ENCODE peak calls at places on chromosome 17, in five cellular contexts. One of them, this sample, is unnamed.
A peak's percentile ranks its signal among the peaks of the same experiment; 100 is the strongest.

GRCh38 chr17:45431531-45432404 is 902 bp downstream of the ARHGAP27 start:
- DNase-seq in H1: peak; percentile 95
- DNase-seq in mesenchymal stem cell: peak; percentile 64
- DNase-seq in trophoblast cell: peak; percentile 93
- DNase-seq in neuronal stem cell: no peak
- DNase-seq in this sample: peak; percentile 99

GRCh38 chr17:67479119-67479517 is 102.0 kb downstream of the PITPNC1 start:
- DNase-seq in mesenchymal stem cell: no peak
- DNase-seq in trophoblast cell: no peak
- DNase-seq in H1: no peak
- DNase-seq in neuronal stem cell: no peak
- DNase-seq in this sample: peak; percentile 23

GRCh38 chr17:17364338-17364667 is 61.1 kb downstream of the NT5M start:
- DNase-seq in trophoblast cell: no peak
- DNase-seq in H1: no peak
- DNase-seq in mesenchymal stem cell: no peak
- DNase-seq in neuronal stem cell: no peak
- DNase-seq in this sample: peak; percentile 19

GRCh38 chr17:78991906-78992532 is 12.3 kb upstream of the LGALS3BP start:
- DNase-seq in mesenchymal stem cell: no peak
- DNase-seq in trophoblast cell: no peak
- DNase-seq in neuronal stem cell: no peak
- DNase-seq in H1: no peak
- DNase-seq in this sample: no peak

GRCh38 chr17:8108972-8109668 is 9.2 kb downstream of the ALOXE3 start:
- DNase-seq in neuronal stem cell: no peak
- DNase-seq in mesenchymal stem cell: no peak
- DNase-seq in H1: peak; percentile 54
- DNase-seq in trophoblast cell: no peak
- DNase-seq in this sample: no peak

GRCh38 chr17:9386401-9386800 is 189.2 kb downstream of the STX8 start:
- DNase-seq in mesenchymal stem cell: no peak
- DNase-seq in trophoblast cell: no peak
- DNase-seq in H1: no peak
- DNase-seq in neuronal stem cell: no peak
- DNase-seq in this sample: no peak

GRCh38 chr17:19785854-19786253 is 37.8 kb upstream of the ALDH3A1 start:
- DNase-seq in trophoblast cell: no peak
- DNase-seq in neuronal stem cell: no peak
- DNase-seq in mesenchymal stem cell: no peak
- DNase-seq in H1: no peak
- DNase-seq in this sample: peak; percentile 62

GRCh38 chr17:31008374-31009035 is 37.7 kb downstream of the RNF135 start:
- DNase-seq in trophoblast cell: peak; percentile 47
- DNase-seq in neuronal stem cell: peak; percentile 46
- DNase-seq in H1: peak; percentile 87
- DNase-seq in mesenchymal stem cell: peak; percentile 75
- DNase-seq in this sample: peak; percentile 84

GRCh38 chr17:19645608-19646250 is 2.8 kb upstream of the ALDH3A2 start:
- DNase-seq in mesenchymal stem cell: peak; percentile 22
- DNase-seq in trophoblast cell: no peak
- DNase-seq in neuronal stem cell: peak; percentile 23
- DNase-seq in H1: peak; percentile 87
- DNase-seq in this sample: peak; percentile 87

GRCh38 chr17:41982026-41982989 is 15.7 kb downstream of the CNP start:
- DNase-seq in mesenchymal stem cell: no peak
- DNase-seq in trophoblast cell: no peak
- DNase-seq in H1: no peak
- DNase-seq in neuronal stem cell: no peak
- DNase-seq in this sample: no peak

GRCh38 chr17:44217738-44218343 is 1.6 kb downstream of the UBTF start:
- DNase-seq in mesenchymal stem cell: peak; percentile 8
- DNase-seq in trophoblast cell: no peak
- DNase-seq in neuronal stem cell: no peak
- DNase-seq in H1: no peak
- DNase-seq in this sample: no peak

GRCh38 chr17:35740997-35741931 is 9.8 kb downstream of the RASL10B start:
- DNase-seq in mesenchymal stem cell: no peak
- DNase-seq in trophoblast cell: no peak
- DNase-seq in neuronal stem cell: no peak
- DNase-seq in H1: peak; percentile 79
- DNase-seq in this sample: peak; percentile 82

GRCh38 chr17:29225388-29225787 is 21.3 kb upstream of the CRYBA1 start:
- DNase-seq in neuronal stem cell: no peak
- DNase-seq in trophoblast cell: no peak
- DNase-seq in mesenchymal stem cell: no peak
- DNase-seq in H1: no peak
- DNase-seq in this sample: no peak

GRCh38 chr17:80133626-80133970 is 13.3 kb downstream of the EIF4A3 start:
- DNase-seq in neuronal stem cell: no peak
- DNase-seq in H1: no peak
- DNase-seq in trophoblast cell: no peak
- DNase-seq in mesenchymal stem cell: no peak
- DNase-seq in this sample: peak; percentile 29

GRCh38 chr17:79721993-79722671 is 8.6 kb upstream of the ENPP7 start:
- DNase-seq in mesenchymal stem cell: no peak
- DNase-seq in neuronal stem cell: no peak
- DNase-seq in trophoblast cell: no peak
- DNase-seq in H1: no peak
- DNase-seq in this sample: peak; percentile 71

GRCh38 chr17:19270347-19270950 is 33.3 kb downstream of the EPN2 start:
- DNase-seq in mesenchymal stem cell: no peak
- DNase-seq in H1: no peak
- DNase-seq in trophoblast cell: no peak
- DNase-seq in neuronal stem cell: no peak
- DNase-seq in this sample: no peak

GRCh38 chr17:63433746-63434591 is 12.1 kb downstream of the CYB561 start:
- DNase-seq in trophoblast cell: no peak
- DNase-seq in H1: no peak
- DNase-seq in mesenchymal stem cell: peak; percentile 89
- DNase-seq in neuronal stem cell: no peak
- DNase-seq in this sample: no peak

GRCh38 chr17:30344283-30345088 is 10.6 kb upstream of the TMIGD1 start:
- DNase-seq in H1: no peak
- DNase-seq in mesenchymal stem cell: peak; percentile 29
- DNase-seq in neuronal stem cell: no peak
- DNase-seq in trophoblast cell: no peak
- DNase-seq in this sample: no peak

GRCh38 chr17:74888440-74888839 is 5.0 kb downstream of the FADS6 start:
- DNase-seq in trophoblast cell: no peak
- DNase-seq in H1: no peak
- DNase-seq in mesenchymal stem cell: no peak
- DNase-seq in neuronal stem cell: no peak
- DNase-seq in this sample: no peak

GRCh38 chr17:74893936-74894671 is 671 bp upstream of the FADS6 start:
- DNase-seq in trophoblast cell: no peak
- DNase-seq in neuronal stem cell: no peak
- DNase-seq in H1: no peak
- DNase-seq in mesenchymal stem cell: no peak
- DNase-seq in this sample: no peak

GRCh38 chr17:74892013-74892841 is 1.2 kb downstream of the FADS6 start:
- DNase-seq in trophoblast cell: peak; percentile 59
- DNase-seq in H1: no peak
- DNase-seq in mesenchymal stem cell: no peak
- DNase-seq in neuronal stem cell: no peak
- DNase-seq in this sample: no peak

GRCh38 chr17:74892974-74893911 is at the start of gene FADS6:
- DNase-seq in mesenchymal stem cell: no peak
- DNase-seq in neuronal stem cell: no peak
- DNase-seq in H1: no peak
- DNase-seq in trophoblast cell: no peak
- DNase-seq in this sample: no peak

DNA sequence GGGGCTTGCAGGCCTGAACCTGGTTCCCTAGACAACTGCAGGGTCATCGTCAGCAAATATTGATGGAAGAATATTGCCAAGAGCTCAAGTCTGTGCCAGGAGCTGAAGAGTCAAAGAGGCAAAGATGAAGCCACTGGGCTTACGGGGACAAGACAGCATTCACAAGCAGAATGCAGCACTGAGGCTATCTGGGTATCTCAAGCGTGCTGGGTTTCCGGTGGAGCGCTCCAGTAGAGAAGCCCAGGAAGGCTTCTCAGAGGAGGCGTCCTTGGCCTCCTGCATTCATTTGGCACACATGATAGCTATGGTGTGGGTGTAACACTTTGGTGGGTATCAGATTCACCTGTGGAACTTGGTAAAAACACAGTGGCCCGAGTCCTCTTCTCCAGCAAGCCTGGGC is 2.9 kb downstream of the FADS6 start:
- DNase-seq in mesenchymal stem cell: no peak
- DNase-seq in neuronal stem cell: no peak
- DNase-seq in H1: no peak
- DNase-seq in trophoblast cell: no peak
- DNase-seq in this sample: no peak
- H2BK12ac ChIP-seq in mesenchymal stem cell: no peak overlapping the region
- H2BK12ac ChIP-seq in neuronal stem cell: no peak overlapping the region
- H2BK12ac ChIP-seq in H1: no peak overlapping the region
- H2BK12ac ChIP-seq in trophoblast cell: no peak overlapping the region
- H2BK12ac ChIP-seq in this sample: no peak overlapping the region

DNA sequence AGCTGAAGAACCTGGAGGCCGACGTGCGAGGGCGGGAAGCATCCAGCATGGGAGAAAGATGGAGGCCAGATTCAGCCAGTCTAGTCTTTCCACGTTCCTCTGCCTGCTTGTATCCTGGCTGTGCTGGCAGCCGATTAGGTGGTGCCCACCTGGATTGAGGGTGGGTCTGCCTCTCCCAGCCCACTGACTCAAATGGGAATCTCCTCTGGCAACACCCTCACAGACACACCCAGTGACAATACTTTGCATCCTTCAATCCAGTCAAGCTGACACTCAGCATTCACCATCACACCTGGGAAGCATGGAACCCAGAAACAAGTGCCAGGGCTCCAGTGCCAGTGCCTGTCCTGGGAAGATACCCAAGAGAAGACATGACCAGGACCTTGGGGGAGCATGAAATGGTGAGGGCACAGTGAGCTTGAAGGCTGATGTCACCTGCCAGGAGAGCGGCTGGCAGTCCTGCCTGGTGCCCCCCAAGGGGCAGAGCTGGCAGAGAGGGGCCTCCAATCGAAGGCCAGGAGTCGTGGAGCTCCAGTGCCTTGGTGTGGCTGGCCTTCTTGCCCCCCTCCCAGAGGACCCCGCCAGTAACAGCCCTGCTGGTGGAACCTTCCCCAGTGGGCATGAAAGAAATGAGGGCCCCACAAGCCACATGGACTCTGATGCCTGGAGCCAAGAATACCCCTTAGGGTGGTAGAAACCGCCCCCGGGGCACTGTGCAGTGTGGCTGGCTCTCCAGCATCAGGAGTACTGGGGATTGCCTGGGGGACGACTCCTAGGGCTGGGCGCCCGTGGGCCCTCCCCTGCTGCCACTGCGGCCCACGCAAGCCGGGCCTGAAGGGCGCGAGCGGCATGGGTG is 643 bp upstream of the NPB start:
- DNase-seq in trophoblast cell: no peak
- DNase-seq in mesenchymal stem cell: no peak
- DNase-seq in neuronal stem cell: no peak
- DNase-seq in H1: no peak
- DNase-seq in this sample: no peak
- H2BK120ac ChIP-seq in trophoblast cell: no peak overlapping the region
- H2BK120ac ChIP-seq in mesenchymal stem cell: no peak overlapping the region
- H2BK120ac ChIP-seq in neuronal stem cell: peak overlapping the region; percentile 36
- H2BK120ac ChIP-seq in H1: no peak overlapping the region
- H2BK120ac ChIP-seq in this sample: no peak overlapping the region

GRCh38 chr17:3003401-3004149 is 59.8 kb downstream of the OR1D5 start:
- DNase-seq in neuronal stem cell: no peak
- DNase-seq in H1: no peak
- DNase-seq in mesenchymal stem cell: no peak
- DNase-seq in trophoblast cell: no peak
- DNase-seq in this sample: no peak
- H3K14ac ChIP-seq in neuronal stem cell: no peak overlapping the region
- H3K14ac ChIP-seq in H1: no peak overlapping the region
- H3K14ac ChIP-seq in mesenchymal stem cell: no peak overlapping the region
- H3K14ac ChIP-seq in trophoblast cell: no peak overlapping the region
- H3K14ac ChIP-seq in this sample: no peak overlapping the region

GRCh38 chr17:75074532-75074931 is 13.2 kb upstream of the SLC16A5 start:
- DNase-seq in trophoblast cell: no peak
- DNase-seq in H1: no peak
- DNase-seq in neuronal stem cell: no peak
- DNase-seq in mesenchymal stem cell: no peak
- DNase-seq in this sample: no peak
- H2BK12ac ChIP-seq in trophoblast cell: no peak overlapping the region
- H2BK12ac ChIP-seq in H1: no peak overlapping the region
- H2BK12ac ChIP-seq in neuronal stem cell: peak overlapping the region; percentile 2
- H2BK12ac ChIP-seq in mesenchymal stem cell: peak overlapping the region; percentile 49
- H2BK12ac ChIP-seq in this sample: no peak overlapping the region